ENCODE peak calls at places on chromosome 4, in five cellular contexts. One of them, this sample, is unnamed. For H3K4me1, the result is how much of the 10 kb centered on the place peaks cover.

GRCh38 chr4:185115827-185116232 is 27.2 kb upstream of the SLC25A4 start:
- DNase-seq in astrocyte: peak
- DNase-seq in ascending aorta: no peak
- DNase-seq in lung: peak
- DNase-seq in hepatocyte: peak
- DNase-seq in this sample: no peak

GRCh38 chr4:2831611-2832308 is 11.9 kb upstream of the ADD1 start:
- DNase-seq in hepatocyte: no peak
- DNase-seq in astrocyte: no peak
- DNase-seq in ascending aorta: no peak
- DNase-seq in lung: no peak
- DNase-seq in this sample: no peak

GRCh38 chr4:156581693-156582092 is 389.9 kb downstream of the PDGFC start:
- DNase-seq in ascending aorta: no peak
- DNase-seq in hepatocyte: no peak
- DNase-seq in astrocyte: no peak
- DNase-seq in lung: no peak
- DNase-seq in this sample: no peak

GRCh38 chr4:48841045-48841827 is 10.3 kb downstream of the OCIAD1 start:
- DNase-seq in lung: no peak
- DNase-seq in ascending aorta: no peak
- DNase-seq in hepatocyte: no peak
- DNase-seq in astrocyte: no peak
- DNase-seq in this sample: no peak

GRCh38 chr4:187270154-187270553 is 546.5 kb upstream of the FAT1 start:
- DNase-seq in lung: no peak
- DNase-seq in astrocyte: no peak
- DNase-seq in hepatocyte: no peak
- DNase-seq in ascending aorta: no peak
- DNase-seq in this sample: peak

GRCh38 chr4:9936128-9936644 is 85.1 kb downstream of the SLC2A9 start:
- DNase-seq in astrocyte: no peak
- DNase-seq in lung: no peak
- DNase-seq in hepatocyte: no peak
- DNase-seq in ascending aorta: no peak
- DNase-seq in this sample: no peak

GRCh38 chr4:184099541-184099966 is 118.1 kb downstream of the ENPP6 start:
- DNase-seq in astrocyte: no peak
- DNase-seq in hepatocyte: peak
- DNase-seq in ascending aorta: no peak
- DNase-seq in lung: no peak
- DNase-seq in this sample: no peak

GRCh38 chr4:25235401-25235800 is 1.6 kb downstream of the PI4K2B start:
- DNase-seq in lung: no peak
- DNase-seq in hepatocyte: no peak
- DNase-seq in astrocyte: no peak
- DNase-seq in ascending aorta: no peak
- DNase-seq in this sample: no peak

GRCh38 chr4:88517825-88518224 is 5.8 kb downstream of the PYURF start:
- DNase-seq in ascending aorta: no peak
- DNase-seq in lung: no peak
- DNase-seq in hepatocyte: no peak
- DNase-seq in astrocyte: no peak
- DNase-seq in this sample: no peak

GRCh38 chr4:102809190-102809589 is 18.2 kb downstream of the UBE2D3 start:
- DNase-seq in hepatocyte: no peak
- DNase-seq in ascending aorta: no peak
- DNase-seq in astrocyte: no peak
- DNase-seq in lung: no peak
- DNase-seq in this sample: no peak

GRCh38 chr4:127134490-127134889 is 498.3 kb upstream of the INTU start:
- DNase-seq in hepatocyte: no peak
- DNase-seq in ascending aorta: no peak
- DNase-seq in astrocyte: no peak
- DNase-seq in lung: no peak
- DNase-seq in this sample: no peak

GRCh38 chr4:57499786-57500185 is 389.6 kb upstream of the IGFBP7 start:
- DNase-seq in astrocyte: peak
- DNase-seq in lung: no peak
- DNase-seq in hepatocyte: no peak
- DNase-seq in ascending aorta: no peak
- DNase-seq in this sample: no peak

GRCh38 chr4:24551492-24552330 is 32.6 kb downstream of the DHX15 start:
- DNase-seq in lung: no peak
- DNase-seq in astrocyte: peak
- DNase-seq in ascending aorta: no peak
- DNase-seq in hepatocyte: peak
- DNase-seq in this sample: no peak

GRCh38 chr4:85825937-85826678 is 351.2 kb downstream of the ARHGAP24 start:
- DNase-seq in ascending aorta: no peak
- DNase-seq in astrocyte: peak
- DNase-seq in lung: peak
- DNase-seq in hepatocyte: peak
- DNase-seq in this sample: no peak

GRCh38 chr4:174273960-174274359 is 9.5 kb downstream of the FBXO8 start:
- DNase-seq in hepatocyte: no peak
- DNase-seq in ascending aorta: no peak
- DNase-seq in lung: no peak
- DNase-seq in astrocyte: no peak
- DNase-seq in this sample: no peak

GRCh38 chr4:158255727-158256324 is 45.5 kb downstream of the TMEM144 start:
- DNase-seq in lung: no peak
- DNase-seq in hepatocyte: peak
- DNase-seq in ascending aorta: no peak
- DNase-seq in astrocyte: peak
- DNase-seq in this sample: no peak

GRCh38 chr4:76800902-76801301 is 97.0 kb downstream of the SOWAHB start:
- DNase-seq in ascending aorta: no peak
- DNase-seq in lung: no peak
- DNase-seq in hepatocyte: no peak
- DNase-seq in astrocyte: no peak
- DNase-seq in this sample: no peak

GRCh38 chr4:2802618-2803531 is 10.0 kb downstream of the SH3BP2 start:
- DNase-seq in astrocyte: no peak
- DNase-seq in hepatocyte: no peak
- DNase-seq in ascending aorta: no peak
- DNase-seq in lung: no peak
- DNase-seq in this sample: no peak

GRCh38 chr4:11039494-11040142 is 355.1 kb upstream of the CLNK start:
- DNase-seq in ascending aorta: no peak
- DNase-seq in astrocyte: no peak
- DNase-seq in lung: no peak
- DNase-seq in hepatocyte: no peak
- DNase-seq in this sample: no peak

GRCh38 chr4:9921326-9921725 is 100.0 kb downstream of the SLC2A9 start:
- DNase-seq in ascending aorta: no peak
- DNase-seq in astrocyte: no peak
- DNase-seq in hepatocyte: no peak
- DNase-seq in lung: no peak
- DNase-seq in this sample: no peak

GRCh38 chr4:11268149-11268548 is 160.5 kb downstream of the HS3ST1 start:
- DNase-seq in hepatocyte: no peak
- DNase-seq in lung: no peak
- DNase-seq in astrocyte: no peak
- DNase-seq in ascending aorta: no peak
- DNase-seq in this sample: no peak

DNA sequence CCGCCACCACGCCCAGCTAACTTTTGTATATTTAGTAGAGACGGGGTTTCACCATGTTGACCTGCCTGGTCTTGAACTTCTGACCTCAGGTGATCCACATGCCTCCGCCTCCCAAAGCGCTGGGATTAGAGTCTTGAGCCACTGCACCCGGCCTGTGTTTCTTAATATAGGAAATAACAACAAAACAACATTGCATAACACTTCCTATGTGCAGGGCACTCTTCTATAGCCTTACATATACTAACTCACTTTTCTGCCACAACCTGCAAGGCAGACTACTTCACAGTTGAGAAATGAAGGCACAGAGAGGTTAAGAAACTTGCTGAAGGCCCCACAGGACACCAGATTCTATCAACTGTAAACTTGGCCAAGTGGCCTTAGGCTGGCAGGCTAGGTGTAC is 12.7 kb upstream of the TMEM131L start:
- DNase-seq in astrocyte: no peak
- DNase-seq in hepatocyte: no peak
- DNase-seq in lung: no peak
- DNase-seq in ascending aorta: no peak
- DNase-seq in this sample: no peak
- H3K4me1 ChIP-seq in astrocyte: under half
- H3K4me1 ChIP-seq in hepatocyte: under half
- H3K4me1 ChIP-seq in lung: under half
- H3K4me1 ChIP-seq in ascending aorta: under half
- H3K4me1 ChIP-seq in this sample: under half

GRCh38 chr4:38684951-38685350 is 21.0 kb downstream of the KLF3 start:
- DNase-seq in ascending aorta: no peak
- DNase-seq in hepatocyte: no peak
- DNase-seq in astrocyte: no peak
- DNase-seq in lung: no peak
- DNase-seq in this sample: no peak

GRCh38 chr4:38681283-38682066 is 17.5 kb downstream of the KLF3 start:
- DNase-seq in hepatocyte: no peak
- DNase-seq in astrocyte: peak
- DNase-seq in ascending aorta: no peak
- DNase-seq in lung: no peak
- DNase-seq in this sample: no peak

GRCh38 chr4:38684271-38684670 is 20.3 kb downstream of the KLF3 start:
- DNase-seq in ascending aorta: no peak
- DNase-seq in lung: no peak
- DNase-seq in hepatocyte: no peak
- DNase-seq in astrocyte: no peak
- DNase-seq in this sample: no peak

GRCh38 chr4:38686682-38687081 is 22.7 kb downstream of the KLF3 start:
- DNase-seq in astrocyte: no peak
- DNase-seq in lung: no peak
- DNase-seq in ascending aorta: no peak
- DNase-seq in hepatocyte: no peak
- DNase-seq in this sample: no peak

DNA sequence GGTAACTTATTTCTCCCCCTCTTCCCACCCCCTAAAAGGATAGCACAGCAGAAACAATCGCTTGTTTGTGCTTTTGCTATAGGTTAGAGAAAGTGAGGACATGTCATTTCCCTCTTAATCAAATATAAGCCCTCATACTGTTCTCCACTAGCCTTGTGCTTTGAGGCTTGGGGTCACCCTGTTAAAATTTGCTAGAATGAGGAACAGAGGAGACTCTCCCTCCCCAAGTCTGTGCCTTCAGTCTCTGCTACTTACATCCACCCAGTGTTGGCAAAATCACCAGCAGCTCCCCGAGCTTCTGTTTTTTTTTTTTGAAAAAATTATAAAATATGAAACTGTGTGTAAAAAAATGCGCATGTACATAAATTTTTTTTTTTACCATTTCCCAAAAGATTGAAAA is 19.3 kb downstream of the KLF3 start:
- DNase-seq in ascending aorta: no peak
- DNase-seq in astrocyte: no peak
- DNase-seq in hepatocyte: no peak
- DNase-seq in lung: no peak
- DNase-seq in this sample: no peak
- H3K4me1 ChIP-seq in ascending aorta: under half
- H3K4me1 ChIP-seq in astrocyte: under half
- H3K4me1 ChIP-seq in hepatocyte: under half
- H3K4me1 ChIP-seq in lung: under half
- H3K4me1 ChIP-seq in this sample: under half

DNA sequence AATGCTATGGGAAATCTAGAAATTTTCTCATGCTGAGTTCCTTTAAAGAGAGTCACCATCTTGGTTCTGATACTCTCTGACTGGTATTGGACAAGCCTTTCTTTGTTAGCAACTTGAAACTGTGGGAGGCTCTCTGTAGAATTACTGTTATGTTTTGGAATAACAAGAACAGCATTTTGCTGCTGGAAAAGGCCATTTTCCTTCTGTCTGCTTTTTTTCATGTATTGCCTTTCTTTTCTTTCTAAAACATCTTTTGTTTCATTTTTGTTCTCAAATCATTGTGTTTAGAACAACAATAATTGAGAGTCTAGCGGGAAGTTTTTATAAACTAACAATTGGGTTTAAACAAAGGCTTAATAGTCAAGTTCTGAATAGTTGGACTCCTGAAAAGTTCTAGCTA is 87.0 kb downstream of the PDGFRA start:
- DNase-seq in ascending aorta: no peak
- DNase-seq in astrocyte: no peak
- DNase-seq in lung: no peak
- DNase-seq in hepatocyte: no peak
- DNase-seq in this sample: no peak
- H3K4me1 ChIP-seq in ascending aorta: under half
- H3K4me1 ChIP-seq in astrocyte: under half
- H3K4me1 ChIP-seq in lung: under half
- H3K4me1 ChIP-seq in hepatocyte: under half
- H3K4me1 ChIP-seq in this sample: under half

GRCh38 chr4:122172266-122172665 is 20.1 kb downstream of the BLTP1 start:
- DNase-seq in hepatocyte: no peak
- DNase-seq in astrocyte: no peak
- DNase-seq in lung: no peak
- DNase-seq in ascending aorta: no peak
- DNase-seq in this sample: no peak
- H3K4me1 ChIP-seq in hepatocyte: under half
- H3K4me1 ChIP-seq in astrocyte: under half
- H3K4me1 ChIP-seq in lung: under half
- H3K4me1 ChIP-seq in ascending aorta: under half
- H3K4me1 ChIP-seq in this sample: under half

GRCh38 chr4:139840773-139841172 is 175.2 kb downstream of the MGST2 start:
- DNase-seq in astrocyte: no peak
- DNase-seq in lung: no peak
- DNase-seq in ascending aorta: no peak
- DNase-seq in hepatocyte: no peak
- DNase-seq in this sample: no peak
- H3K4me1 ChIP-seq in astrocyte: under half
- H3K4me1 ChIP-seq in lung: under half
- H3K4me1 ChIP-seq in ascending aorta: under half
- H3K4me1 ChIP-seq in hepatocyte: under half
- H3K4me1 ChIP-seq in this sample: under half

This sample was measured in SJSA1.